ENCODE peak calls at places on chromosomes 16 and 17, in ten cellular contexts. One of them, this sample, is unnamed.

GRCh38 chr17:28864991-28865849 is 10.4 kb downstream of the ERAL1 start:
- DNase-seq in NCI-H1105: no peak
- DNase-seq in Daoy: no peak
- DNase-seq in H9: no peak
- DNase-seq in HuH-7.5: no peak
- DNase-seq in GM13977: no peak
- DNase-seq in osteocyte: no peak
- DNase-seq in endodermal cell: no peak
- DNase-seq in activated CD4-positive, alpha-beta T cell treated with anti-CD3 and anti-CD28 coated beads, Interleukin-2, amount 50 U/mL, for 24 hours: no peak
- DNase-seq in mammary epithelial cell: no peak
- DNase-seq in this sample: no peak

GRCh38 chr16:29900102-29900887 is at the start of gene ASPHD1:
- DNase-seq in Daoy: peak
- DNase-seq in HuH-7.5: peak
- DNase-seq in GM13977: peak
- DNase-seq in activated CD4-positive, alpha-beta T cell treated with anti-CD3 and anti-CD28 coated beads, Interleukin-2, amount 50 U/mL, for 24 hours: peak
- DNase-seq in NCI-H1105: peak
- DNase-seq in osteocyte: peak
- DNase-seq in H9: peak
- DNase-seq in mammary epithelial cell: peak
- DNase-seq in endodermal cell: peak
- DNase-seq in this sample: peak

GRCh38 chr16:74984194-74984669 is 691 bp downstream of the WDR59 start:
- DNase-seq in H9: no peak
- DNase-seq in Daoy: peak
- DNase-seq in endodermal cell: no peak
- DNase-seq in NCI-H1105: no peak
- DNase-seq in osteocyte: no peak
- DNase-seq in activated CD4-positive, alpha-beta T cell treated with anti-CD3 and anti-CD28 coated beads, Interleukin-2, amount 50 U/mL, for 24 hours: no peak
- DNase-seq in mammary epithelial cell: peak
- DNase-seq in GM13977: no peak
- DNase-seq in HuH-7.5: no peak
- DNase-seq in this sample: peak

GRCh38 chr17:71802663-71803062 is 318.2 kb upstream of the SOX9 start:
- DNase-seq in Daoy: no peak
- DNase-seq in osteocyte: no peak
- DNase-seq in mammary epithelial cell: no peak
- DNase-seq in H9: no peak
- DNase-seq in HuH-7.5: no peak
- DNase-seq in activated CD4-positive, alpha-beta T cell treated with anti-CD3 and anti-CD28 coated beads, Interleukin-2, amount 50 U/mL, for 24 hours: no peak
- DNase-seq in endodermal cell: no peak
- DNase-seq in NCI-H1105: no peak
- DNase-seq in GM13977: no peak
- DNase-seq in this sample: no peak

GRCh38 chr17:48520631-48521045 is 10.2 kb downstream of the HOXB1 start:
- DNase-seq in H9: peak
- DNase-seq in mammary epithelial cell: no peak
- DNase-seq in NCI-H1105: no peak
- DNase-seq in HuH-7.5: no peak
- DNase-seq in Daoy: no peak
- DNase-seq in activated CD4-positive, alpha-beta T cell treated with anti-CD3 and anti-CD28 coated beads, Interleukin-2, amount 50 U/mL, for 24 hours: no peak
- DNase-seq in endodermal cell: peak
- DNase-seq in GM13977: no peak
- DNase-seq in osteocyte: no peak
- DNase-seq in this sample: no peak

GRCh38 chr17:7654832-7655540 is 4.3 kb downstream of the ATP1B2 start:
- DNase-seq in activated CD4-positive, alpha-beta T cell treated with anti-CD3 and anti-CD28 coated beads, Interleukin-2, amount 50 U/mL, for 24 hours: no peak
- DNase-seq in HuH-7.5: no peak
- DNase-seq in mammary epithelial cell: no peak
- DNase-seq in osteocyte: no peak
- DNase-seq in H9: peak
- DNase-seq in Daoy: no peak
- DNase-seq in endodermal cell: no peak
- DNase-seq in NCI-H1105: no peak
- DNase-seq in GM13977: no peak
- DNase-seq in this sample: no peak

GRCh38 chr17:66378296-66378695 is 75.9 kb downstream of the PRKCA start:
- DNase-seq in HuH-7.5: no peak
- DNase-seq in activated CD4-positive, alpha-beta T cell treated with anti-CD3 and anti-CD28 coated beads, Interleukin-2, amount 50 U/mL, for 24 hours: no peak
- DNase-seq in NCI-H1105: no peak
- DNase-seq in Daoy: no peak
- DNase-seq in mammary epithelial cell: no peak
- DNase-seq in H9: no peak
- DNase-seq in endodermal cell: no peak
- DNase-seq in GM13977: no peak
- DNase-seq in osteocyte: no peak
- DNase-seq in this sample: peak

GRCh38 chr16:57149391-57149790 is 36.4 kb downstream of the PSME3IP1 start:
- DNase-seq in HuH-7.5: no peak
- DNase-seq in activated CD4-positive, alpha-beta T cell treated with anti-CD3 and anti-CD28 coated beads, Interleukin-2, amount 50 U/mL, for 24 hours: no peak
- DNase-seq in endodermal cell: no peak
- DNase-seq in osteocyte: no peak
- DNase-seq in mammary epithelial cell: no peak
- DNase-seq in Daoy: no peak
- DNase-seq in H9: no peak
- DNase-seq in GM13977: no peak
- DNase-seq in NCI-H1105: no peak
- DNase-seq in this sample: no peak

GRCh38 chr17:79248843-79249242 is 174.2 kb downstream of the ENGASE start:
- DNase-seq in H9: no peak
- DNase-seq in activated CD4-positive, alpha-beta T cell treated with anti-CD3 and anti-CD28 coated beads, Interleukin-2, amount 50 U/mL, for 24 hours: no peak
- DNase-seq in HuH-7.5: no peak
- DNase-seq in GM13977: no peak
- DNase-seq in endodermal cell: no peak
- DNase-seq in mammary epithelial cell: no peak
- DNase-seq in Daoy: no peak
- DNase-seq in osteocyte: no peak
- DNase-seq in NCI-H1105: no peak
- DNase-seq in this sample: no peak

GRCh38 chr16:84088695-84089395 is 27.9 kb downstream of the MBTPS1 start:
- DNase-seq in GM13977: peak
- DNase-seq in Daoy: no peak
- DNase-seq in NCI-H1105: no peak
- DNase-seq in mammary epithelial cell: no peak
- DNase-seq in osteocyte: peak
- DNase-seq in activated CD4-positive, alpha-beta T cell treated with anti-CD3 and anti-CD28 coated beads, Interleukin-2, amount 50 U/mL, for 24 hours: no peak
- DNase-seq in HuH-7.5: no peak
- DNase-seq in endodermal cell: no peak
- DNase-seq in H9: no peak
- DNase-seq in this sample: no peak